ENCODE peak calls at places on chromosome 1, in seven cellular contexts. G is colonic mucosa, T is fibroblast of lung, O is neural progenitor cell, V is H9, D is SK-N-SH, N is PC-3. H is an unnamed sample.
A peak's percentile ranks its signal among the peaks of the same experiment; 100 is the strongest.

GRCh38 chr1:229230136-229230892 is 40.6 kb upstream of the RAB4A start:
- DNase-seq in N (peak; percentile 69), D (no peak), G (no peak), O (no peak), V (no peak), T (no peak), H (no peak)

GRCh38 chr1:237672748-237673147 is 218.0 kb downstream of the ZP4 start:
- DNase-seq in D (peak; percentile 39), O (peak; percentile 19), V (no peak), N (peak; percentile 21), T (no peak), G (no peak), H (no peak)

GRCh38 chr1:244837597-244838258 is 2.3 kb downstream of the COX20 start:
- DNase-seq in G (no peak), V (no peak), N (no peak), D (no peak), O (no peak), T (peak; percentile 14), H (no peak)

GRCh38 chr1:174968750-174969244 is 30.9 kb upstream of the CACYBP start:
- DNase-seq in O (no peak), N (peak; percentile 65), D (no peak), V (no peak), T (peak; percentile 96), G (no peak), H (peak; percentile 44)

GRCh38 chr1:227654431-227654830 is 80.7 kb downstream of the JMJD4 start:
- DNase-seq in T (no peak), G (no peak), V (no peak), N (peak; percentile 19), O (no peak), D (no peak), H (no peak)

GRCh38 chr1:113320972-113321680 is 69.2 kb upstream of the MAGI3 start:
- DNase-seq in T (peak; percentile 66), V (no peak), N (peak; percentile 11), O (no peak), D (no peak), G (no peak), H (no peak)

GRCh38 chr1:233518344-233518743 is 95.6 kb upstream of the KCNK1 start:
- DNase-seq in G (peak; percentile 68), V (peak; percentile 70), O (peak; percentile 59), T (peak; percentile 12), N (peak; percentile 85), D (peak; percentile 39), H (peak; percentile 36)

GRCh38 chr1:31637915-31638673 is 6.6 kb downstream of the PEF1 start:
- DNase-seq in N (no peak), T (no peak), D (no peak), O (no peak), V (no peak), G (peak; percentile 74), H (no peak)

GRCh38 chr1:68221001-68221970 is 11.0 kb downstream of the WLS start:
- DNase-seq in G (no peak), D (no peak), O (no peak), N (no peak), T (no peak), V (no peak), H (no peak)

GRCh38 chr1:203523667-203524066 is 29.7 kb downstream of the OPTC start:
- DNase-seq in V (no peak), G (no peak), D (no peak), O (no peak), T (no peak), N (no peak), H (no peak)

GRCh38 chr1:223665592-223666312 is at the start of gene CAPN8:
- DNase-seq in G (peak; percentile 83), T (peak; percentile 35), V (no peak), D (no peak), O (no peak), N (peak; percentile 96), H (no peak)

GRCh38 chr1:43586136-43586726 is 55.5 kb downstream of the PTPRF start:
- DNase-seq in N (no peak), G (no peak), V (no peak), T (no peak), D (no peak), O (no peak), H (no peak)

GRCh38 chr1:178918955-178919354 is 48.1 kb upstream of the ANGPTL1 start:
- DNase-seq in V (no peak), N (no peak), G (no peak), T (no peak), D (no peak), O (no peak), H (no peak)

GRCh38 chr1:15749399-15750291 is 7.3 kb downstream of the TMEM82 start:
- DNase-seq in O (no peak), D (peak; percentile 72), G (no peak), N (peak; percentile 24), T (peak; percentile 36), V (no peak), H (no peak)

GRCh38 chr1:70438529-70438928 is 27.5 kb downstream of the CTH start:
- DNase-seq in N (peak; percentile 40), D (no peak), T (no peak), G (no peak), V (no peak), O (no peak), H (no peak)

GRCh38 chr1:204463125-204464060 is 31.2 kb downstream of the PIK3C2B start:
- DNase-seq in T (no peak), D (peak; percentile 49), N (no peak), O (no peak), G (no peak), V (no peak), H (no peak)

GRCh38 chr1:98884864-98885263 is 119.8 kb downstream of the PLPPR5 start:
- DNase-seq in T (no peak), N (peak; percentile 54), D (no peak), O (no peak), G (no peak), V (no peak), H (no peak)

DNA sequence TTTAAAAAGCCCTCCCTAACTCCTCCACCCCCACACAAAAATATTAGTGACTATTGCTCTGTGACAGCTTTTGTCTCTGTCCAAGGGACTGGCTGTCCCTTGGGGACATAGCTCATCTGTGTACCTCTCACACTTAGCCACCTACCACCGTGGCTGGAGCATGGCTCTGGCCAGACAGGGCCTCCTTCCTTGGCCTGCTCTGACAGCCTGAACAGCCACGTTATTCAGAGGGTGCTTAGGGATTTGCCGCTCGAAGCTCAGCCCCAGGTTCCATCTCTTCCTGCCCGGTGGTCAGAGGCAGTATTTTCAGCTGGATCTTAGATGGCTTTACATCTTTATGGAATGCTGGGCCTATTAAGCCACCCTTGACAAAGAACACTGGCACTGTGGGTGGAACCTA is 6.1 kb upstream of the CELSR2 start:
- DNase-seq in O (no peak), D (no peak), V (no peak), G (no peak), N (no peak), T (no peak), H (no peak)
- H3K27me3 ChIP-seq in O (peaks cover 4% of the 10 kb centered on the region), D (no peaks in the 10 kb centered on the region), V (no peaks in the 10 kb centered on the region), G (no peaks in the 10 kb centered on the region), N (no peaks in the 10 kb centered on the region), T (peaks cover 2% of the 10 kb centered on the region), H (no peaks in the 10 kb centered on the region)

DNA sequence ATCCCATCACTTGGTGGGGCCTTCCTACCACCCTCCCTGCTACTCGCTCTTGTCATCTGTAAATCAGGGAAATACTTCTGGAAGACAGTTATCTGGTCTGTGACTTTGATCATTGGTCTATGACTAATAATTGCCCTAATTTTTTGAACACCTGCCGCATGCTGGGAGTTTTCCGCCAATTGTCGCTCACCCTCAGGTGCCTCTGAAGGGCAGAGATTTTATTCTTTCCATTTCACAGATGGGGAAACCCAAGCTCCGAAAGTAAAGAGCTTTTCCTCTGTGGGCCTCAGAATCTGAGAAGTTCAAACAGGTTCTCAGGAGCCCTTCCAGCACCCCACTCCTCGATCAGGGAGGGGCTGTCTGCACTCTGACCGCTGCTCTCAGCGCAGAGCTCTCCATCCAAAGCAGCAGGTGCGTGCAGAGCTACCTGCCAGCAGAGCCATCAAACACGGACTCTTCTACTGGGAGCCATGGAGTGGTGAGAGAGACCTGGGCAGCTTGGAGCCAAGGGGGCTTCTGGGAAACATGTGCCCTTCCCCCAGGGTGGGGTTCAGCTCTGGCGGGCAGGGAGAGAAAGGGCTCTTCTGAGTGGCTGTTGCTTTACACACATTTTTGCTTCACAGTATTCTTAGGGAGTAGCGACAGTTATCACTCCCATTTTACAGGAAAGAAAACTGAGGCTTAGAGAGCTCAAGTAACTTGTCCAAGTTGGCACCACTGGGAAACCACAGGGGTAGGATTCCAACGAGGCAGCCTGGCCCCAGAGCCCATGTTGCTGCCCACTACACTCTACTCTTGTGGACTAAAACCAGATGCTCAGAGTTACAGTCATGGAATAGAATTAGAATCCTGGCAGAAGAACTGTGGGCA is 5.8 kb upstream of the RUNX3 start:
- DNase-seq in N (no peak), O (no peak), G (no peak), D (no peak), V (no peak), T (no peak), H (no peak)
- H3K4me1 ChIP-seq in N (no peaks in the 10 kb centered on the region), O (peaks cover 15% of the 10 kb centered on the region), G (peaks cover 7% of the 10 kb centered on the region), D (peaks cover 8% of the 10 kb centered on the region), V (peaks cover 2% of the 10 kb centered on the region), T (no peaks in the 10 kb centered on the region), H (peaks cover 5% of the 10 kb centered on the region)

GRCh38 chr1:59154406-59154805 is 142.5 kb upstream of the FGGY start:
- DNase-seq in D (no peak), N (no peak), T (peak; percentile 59), O (no peak), G (no peak), V (no peak), H (no peak)

GRCh38 chr1:59155326-59155725 is 141.6 kb upstream of the FGGY start:
- DNase-seq in T (no peak), O (no peak), N (no peak), G (no peak), V (no peak), D (no peak), H (no peak)

GRCh38 chr1:59158321-59158720 is 138.6 kb upstream of the FGGY start:
- DNase-seq in V (no peak), G (no peak), T (no peak), O (no peak), N (no peak), D (no peak), H (no peak)

GRCh38 chr1:59156031-59156430 is 140.9 kb upstream of the FGGY start:
- DNase-seq in N (no peak), O (no peak), D (no peak), G (no peak), V (no peak), T (peak; percentile 43), H (no peak)

DNA sequence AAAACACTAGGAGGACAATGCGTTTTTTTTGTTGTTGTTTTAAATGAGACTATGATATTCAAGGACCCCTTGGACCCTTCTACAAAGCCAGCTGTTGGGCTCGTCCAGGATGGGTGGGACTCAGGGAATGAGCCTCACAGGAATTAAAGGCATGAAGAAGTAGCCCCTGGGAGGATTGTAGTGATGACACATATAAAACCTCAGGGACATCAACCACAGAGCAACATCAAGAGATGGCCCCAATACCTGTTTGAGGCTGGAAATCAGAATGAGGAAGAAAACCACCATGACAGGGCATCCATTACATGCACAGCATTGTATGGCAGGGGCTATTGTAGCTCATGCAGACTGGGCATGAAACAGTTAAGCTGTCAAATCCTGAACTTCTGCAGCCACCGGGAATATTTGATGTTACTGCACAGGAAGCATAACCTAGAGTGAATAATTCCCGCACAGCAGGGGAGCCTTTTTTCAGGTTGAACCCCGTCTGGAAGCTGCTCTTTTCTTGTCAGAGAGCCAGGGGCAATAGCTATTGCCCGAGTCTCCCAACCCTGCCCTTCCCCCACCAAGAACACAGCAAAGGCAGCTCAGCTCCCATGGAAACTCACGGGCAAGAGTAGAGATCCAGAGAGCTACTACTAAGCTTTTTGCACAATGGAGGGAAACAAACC is 140.2 kb upstream of the FGGY start:
- DNase-seq in V (no peak), O (peak; percentile 76), G (no peak), T (peak; percentile 73), N (no peak), D (no peak), H (no peak)
- H3K9ac ChIP-seq in V (no peak overlapping the region), O (no peak overlapping the region), G (no peak overlapping the region), T (no peak overlapping the region), N (no peak overlapping the region), D (no peak overlapping the region), H (no peak overlapping the region)

GRCh38 chr1:152112101-152112884 is 3.0 kb downstream of the TCHH start:
- DNase-seq in G (peak; percentile 21), V (peak; percentile 59), O (peak; percentile 5), N (peak; percentile 13), D (no peak), T (peak; percentile 39), H (no peak)
- H3K27me3 ChIP-seq in G (peaks cover 83% of the 10 kb centered on the region), V (peaks cover 60% of the 10 kb centered on the region), O (peaks cover 99% of the 10 kb centered on the region), N (peaks cover 98% of the 10 kb centered on the region), D (peaks cover 85% of the 10 kb centered on the region), T (peaks cover 72% of the 10 kb centered on the region), H (peaks cover 5% of the 10 kb centered on the region)

H was measured in DND-41.